ENCODE peak calls at places on chromosomes 5 and 9, in seven cellular contexts. G, A, C, D, E, S and R are unnamed samples.

GRCh38 chr9:129032541-129033159 is 3.8 kb upstream of the MIGA2 start:
- DNase-seq in S (no peak), G (no peak), C (no peak), D (no peak), A (no peak), E (no peak), R (no peak)

GRCh38 chr9:20621553-20622329 is 558 bp downstream of the MLLT3 start:
- DNase-seq in C (peak), D (peak), S (peak), G (peak), A (peak), E (peak), R (peak)

GRCh38 chr5:141714542-141715303 is 32.7 kb upstream of the ARAP3 start:
- DNase-seq in D (no peak), S (no peak), A (no peak), C (no peak), E (peak), G (no peak), R (no peak)

GRCh38 chr5:157266286-157267007 is 524 bp downstream of the CYFIP2 start:
- DNase-seq in A (peak), C (no peak), S (no peak), G (peak), E (no peak), D (peak), R (no peak)

GRCh38 chr9:125904155-125904841 is 157.1 kb downstream of the PBX3 start:
- DNase-seq in E (no peak), G (peak), C (peak), A (no peak), S (peak), D (no peak), R (no peak)

GRCh38 chr9:114141553-114142548 is 13.5 kb upstream of the COL27A1 start:
- DNase-seq in D (no peak), C (peak), S (peak), A (peak), G (peak), E (no peak), R (peak)

GRCh38 chr9:122806661-122807060 is 6.7 kb downstream of the OR1K1 start:
- DNase-seq in D (no peak), C (no peak), A (no peak), E (no peak), S (no peak), G (no peak), R (peak)

GRCh38 chr9:78674874-78675273 is 377.9 kb downstream of the PSAT1 start:
- DNase-seq in S (no peak), D (no peak), E (no peak), A (no peak), C (no peak), G (no peak), R (no peak)

GRCh38 chr5:35303152-35303551 is 72.9 kb upstream of the PRLR start:
- DNase-seq in A (no peak), D (no peak), E (no peak), S (no peak), G (no peak), C (no peak), R (no peak)

GRCh38 chr5:130992095-130992494 is 173.0 kb downstream of the HINT1 start:
- DNase-seq in G (no peak), C (no peak), D (no peak), E (no peak), S (no peak), A (no peak), R (peak)

GRCh38 chr5:40052812-40053211 is 626.9 kb upstream of the PTGER4 start:
- DNase-seq in E (no peak), C (no peak), A (no peak), G (peak), D (no peak), S (no peak), R (no peak)

GRCh38 chr9:98941946-98942523 is 1.7 kb upstream of the COL15A1 start:
- DNase-seq in A (no peak), E (no peak), C (no peak), D (no peak), S (no peak), G (no peak), R (no peak)

GRCh38 chr5:123075521-123076163 is 13.4 kb upstream of the PRDM6 start:
- DNase-seq in A (no peak), S (no peak), E (no peak), G (no peak), C (no peak), D (no peak), R (no peak)

GRCh38 chr9:7320139-7320538 is 479.4 kb downstream of the DMAC1 start:
- DNase-seq in S (peak), C (peak), D (no peak), G (no peak), A (no peak), E (no peak), R (peak)

GRCh38 chr5:151447174-151448037 is at the start of gene SLC36A1:
- DNase-seq in A (peak), C (peak), G (peak), E (peak), D (peak), S (peak), R (peak)

GRCh38 chr9:133423216-133423615 is 1.0 kb downstream of the ADAMTS13 start:
- DNase-seq in D (no peak), C (peak), S (peak), E (no peak), G (no peak), A (no peak), R (peak)

GRCh38 chr5:14252793-14253192 is 109.7 kb downstream of the TRIO start:
- DNase-seq in C (no peak), D (no peak), A (no peak), E (no peak), S (no peak), G (no peak), R (no peak)

GRCh38 chr9:121367651-121368510 is 2.2 kb downstream of the STOM start:
- DNase-seq in G (no peak), A (no peak), D (no peak), E (no peak), C (no peak), S (no peak), R (no peak)

GRCh38 chr5:14665110-14665822 is 748 bp downstream of the OTULIN start:
- DNase-seq in E (no peak), C (no peak), G (peak), D (peak), S (no peak), A (no peak), R (peak)

GRCh38 chr5:96220610-96221390 is 212.2 kb downstream of the PCSK1 start:
- DNase-seq in E (no peak), C (peak), A (no peak), G (no peak), D (no peak), S (peak), R (peak)

GRCh38 chr5:173984218-173984617 is 4.8 kb upstream of the C5orf47 start:
- DNase-seq in G (no peak), E (peak), D (peak), S (peak), C (peak), A (no peak), R (peak)

DNA sequence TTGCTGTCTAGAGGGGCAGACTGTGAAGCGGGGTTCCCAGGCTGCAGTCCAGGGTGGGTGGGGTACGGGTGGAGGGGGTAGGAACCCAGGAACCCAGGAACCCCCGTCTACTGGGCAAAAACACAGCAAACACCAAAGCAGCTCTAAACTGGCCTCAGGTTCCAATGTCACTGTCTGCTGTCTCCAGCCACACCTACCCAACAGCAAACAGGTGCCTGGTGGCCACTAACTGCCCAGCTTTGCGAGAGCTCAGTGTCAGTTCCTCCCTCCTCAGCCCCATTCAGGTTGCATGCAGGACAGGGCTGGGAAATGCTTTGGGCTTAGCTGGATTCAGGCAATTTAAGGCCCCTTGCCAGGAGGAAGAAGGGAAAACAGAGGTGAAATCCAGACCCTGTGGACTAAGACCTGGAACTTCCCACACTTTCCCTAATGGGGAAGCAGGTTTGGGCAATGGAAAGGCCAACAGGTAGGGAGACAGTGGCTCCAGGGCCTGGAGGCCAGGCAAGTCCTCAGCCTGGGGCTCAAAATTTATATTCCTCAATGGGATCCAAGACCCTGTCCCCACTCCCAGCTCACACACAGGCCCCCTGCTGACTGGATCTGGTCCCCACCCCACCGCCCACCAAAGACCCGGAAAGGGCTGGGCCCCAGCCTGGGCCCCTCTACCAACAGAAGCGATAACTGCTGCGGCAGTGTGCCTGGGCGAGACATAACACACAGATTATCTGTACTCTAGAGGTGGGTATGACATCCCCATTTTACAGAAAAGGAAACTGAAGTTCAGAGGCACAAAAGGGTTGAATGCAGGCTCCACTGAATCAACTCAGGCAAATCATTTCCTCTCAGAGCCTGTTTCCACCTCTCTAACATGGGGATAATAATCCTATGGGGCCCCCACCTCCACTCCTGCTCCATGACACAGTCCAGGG is 3.6 kb downstream of the EEIG1 start:
- DNase-seq in G (peak), E (no peak), D (no peak), A (no peak), C (no peak), S (no peak), R (no peak)
- TF ChIP-seq CTCF in G (no peak), E (no peak), D (no peak), A (no peak), C (no peak), S (no peak), R (no peak)

DNA sequence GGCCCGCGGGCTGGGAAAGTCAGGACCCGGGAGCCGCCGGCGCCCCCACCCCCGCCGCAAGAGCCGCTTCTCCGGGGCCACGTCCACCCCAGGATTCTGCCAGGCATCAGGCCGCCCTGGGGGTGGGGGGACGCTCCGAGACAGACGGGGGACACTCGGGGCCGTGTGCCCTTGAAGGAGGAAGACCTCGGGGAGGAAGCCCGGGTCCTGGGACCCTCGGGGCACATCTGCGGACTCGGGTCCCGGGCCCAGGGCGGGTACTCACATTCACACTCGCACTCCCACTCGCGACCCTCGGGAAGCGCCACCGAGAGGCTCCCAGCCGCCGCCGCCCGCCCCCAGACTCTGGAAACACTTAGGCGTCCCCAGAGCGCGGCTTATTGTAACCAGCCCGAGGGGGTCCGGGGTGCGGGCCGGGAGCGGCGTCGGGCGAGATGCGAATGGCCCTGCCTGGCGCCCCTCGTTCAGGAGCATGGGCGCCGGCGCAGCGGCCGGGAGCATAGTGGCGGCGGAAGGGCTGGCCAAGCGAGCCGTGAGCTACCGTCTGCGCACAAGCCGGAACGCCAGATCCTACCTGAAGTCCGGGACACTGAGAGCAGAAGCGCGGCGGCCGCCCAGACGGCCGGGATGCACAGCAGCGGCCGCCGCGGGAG is 609 bp downstream of the ROR2 start:
- DNase-seq in A (peak), G (peak), E (no peak), C (no peak), D (no peak), S (no peak), R (no peak)
- H3K4me3 ChIP-seq in A (peak), G (peak), E (no peak), C (peak), D (no peak), S (peak), R (peak)

DNA sequence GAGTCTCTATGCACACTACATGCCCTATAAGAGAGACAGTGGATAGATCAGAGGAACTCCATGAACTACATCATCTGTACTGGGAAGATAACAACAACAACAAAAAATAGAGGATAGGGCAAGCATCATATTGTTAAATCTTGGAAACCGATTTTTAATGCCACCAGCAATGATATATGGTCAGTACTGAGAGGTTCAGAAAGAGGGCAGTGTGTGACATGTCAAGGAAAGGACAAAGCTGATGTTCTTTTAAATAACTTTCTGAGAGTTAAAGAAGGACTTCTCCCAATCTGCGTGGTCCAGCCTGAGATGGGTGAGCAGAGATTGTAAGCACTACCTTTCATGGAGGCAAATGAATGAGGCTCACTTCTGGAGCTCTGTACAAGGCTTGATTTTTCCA is 62.0 kb upstream of the PHF24 start:
- DNase-seq in S (no peak), A (no peak), C (no peak), E (no peak), D (peak), G (no peak), R (no peak)
- TF ChIP-seq CTCF in S (no peak), A (no peak), C (peak), E (no peak), D (peak), G (no peak), R (peak)

GRCh38 chr5:88661870-88662207 is 221.1 kb downstream of the MEF2C start:
- DNase-seq in D (no peak), G (no peak), S (no peak), C (no peak), E (no peak), A (no peak), R (no peak)

GRCh38 chr5:88658005-88658404 is 225.0 kb downstream of the MEF2C start:
- DNase-seq in G (no peak), D (no peak), E (no peak), C (no peak), A (no peak), S (no peak), R (no peak)

GRCh38 chr5:88660947-88661869 is 221.8 kb downstream of the MEF2C start:
- DNase-seq in C (peak), D (peak), E (peak), S (peak), G (peak), A (peak), R (peak)

GRCh38 chr5:88659529-88660325 is 223.3 kb downstream of the MEF2C start:
- DNase-seq in E (no peak), S (no peak), A (no peak), G (no peak), C (no peak), D (peak), R (no peak)

GRCh38 chr5:88660326-88660946 is 222.5 kb downstream of the MEF2C start:
- DNase-seq in S (peak), E (peak), D (peak), G (no peak), C (no peak), A (no peak), R (peak)
- H3K4me3 ChIP-seq in S (peak), E (peak), D (peak), G (no peak), C (peak), A (peak), R (peak)